ENCODE peak calls at places on chromosomes 5 and 9, in ten cellular contexts. W, H, S, I, A, F, E, X, C and V are unnamed samples.

GRCh38 chr5:113039229-113039628 is 62.6 kb downstream of the DCP2 start:
- DNase-seq in H (no peak), A (no peak), W (no peak), E (no peak), X (no peak), F (no peak), I (no peak), C (no peak), S (no peak), V (no peak)

GRCh38 chr5:56269216-56269927 is 36.2 kb upstream of the ANKRD55 start:
- DNase-seq in S (peak), F (peak), X (no peak), A (peak), W (peak), E (no peak), I (peak), C (peak), H (no peak), V (peak)

GRCh38 chr5:2499917-2500316 is 251.6 kb downstream of the IRX2 start:
- DNase-seq in S (no peak), W (no peak), X (no peak), C (no peak), E (no peak), F (no peak), I (no peak), H (no peak), A (no peak), V (no peak)

GRCh38 chr5:766666-767431 is 17.7 kb downstream of the ZDHHC11B start:
- DNase-seq in S (no peak), X (no peak), F (no peak), E (no peak), A (no peak), H (no peak), I (peak), C (no peak), W (no peak), V (no peak)

GRCh38 chr5:160315968-160316367 is 3.6 kb upstream of the CCNJL start:
- DNase-seq in H (peak), W (peak), E (no peak), S (no peak), F (peak), A (peak), X (no peak), C (peak), I (no peak), V (peak)

GRCh38 chr9:87445646-87446045 is 52.0 kb upstream of the DAPK1 start:
- DNase-seq in H (peak), A (peak), W (peak), X (no peak), E (no peak), I (no peak), C (no peak), F (peak), S (peak), V (peak)

GRCh38 chr5:95983067-95983466 is 21.4 kb upstream of the ELL2 start:
- DNase-seq in W (no peak), H (no peak), A (no peak), I (no peak), E (no peak), X (no peak), C (no peak), F (no peak), S (no peak), V (no peak)

GRCh38 chr9:37941253-37941652 is 37.3 kb upstream of the SLC25A51 start:
- DNase-seq in F (no peak), E (no peak), H (no peak), C (no peak), A (no peak), S (no peak), W (no peak), X (no peak), I (no peak), V (no peak)

GRCh38 chr9:129399301-129399990 is 221.4 kb upstream of the IER5L start:
- DNase-seq in I (no peak), A (no peak), F (peak), X (no peak), S (no peak), H (no peak), E (no peak), W (no peak), C (no peak), V (no peak)

GRCh38 chr9:93097496-93098205 is 1.6 kb downstream of the CARD19 start:
- DNase-seq in W (no peak), C (no peak), H (no peak), X (no peak), F (no peak), E (no peak), I (no peak), A (no peak), S (no peak), V (peak)